ENCODE peak calls at places on chromosomes 12 and 14, in ten cellular contexts. H is sigmoid colon, K is body of pancreas, C is A549, L is right lobe of liver, Q is lower leg skin, S is uterus, B is IMR-90, X is ovary, N is breast epithelium. A is an unnamed sample.
A peak's percentile ranks its signal among the peaks of the same experiment; 100 is the strongest.

GRCh38 chr12:48980389-48980952 is 2.3 kb downstream of the WNT1 start:
- DNase-seq in L (peak; percentile 28), S (no peak), B (no peak), N (no peak), Q (no peak), X (no peak), H (no peak), C (no peak), K (no peak), A (no peak)

GRCh38 chr12:29983917-29984316 is 200.2 kb upstream of the TMTC1 start:
- DNase-seq in K (no peak), S (no peak), X (no peak), C (no peak), L (no peak), Q (no peak), H (no peak), N (no peak), B (no peak), A (no peak)

GRCh38 chr12:48768147-48768546 is 20.7 kb downstream of the ADCY6 start:
- DNase-seq in N (no peak), S (no peak), L (no peak), H (no peak), X (no peak), Q (no peak), C (no peak), K (no peak), B (no peak), A (no peak)

GRCh38 chr14:101228949-101229541 is 325.5 kb upstream of the RTL1 start:
- DNase-seq in L (no peak), S (no peak), X (no peak), C (peak; percentile 69), B (no peak), K (peak; percentile 4), Q (no peak), N (no peak), H (no peak), A (peak; percentile 42)

GRCh38 chr14:42002139-42002538 is 395.5 kb downstream of the LRFN5 start:
- DNase-seq in X (no peak), S (no peak), H (no peak), N (no peak), Q (no peak), C (no peak), B (peak; percentile 39), K (no peak), L (no peak), A (no peak)

GRCh38 chr12:121139301-121139700 is 6.6 kb downstream of the P2RX7 start:
- DNase-seq in K (no peak), Q (no peak), C (no peak), L (no peak), S (no peak), B (no peak), N (no peak), X (no peak), H (no peak), A (no peak)

GRCh38 chr14:76307786-76308780 is 67.9 kb upstream of the ESRRB start:
- DNase-seq in L (no peak), B (no peak), K (no peak), Q (no peak), H (no peak), X (no peak), S (no peak), C (no peak), N (no peak), A (no peak)

GRCh38 chr14:36852853-36853634 is 191.4 kb downstream of the PAX9 start:
- DNase-seq in X (no peak), N (no peak), C (no peak), H (peak; percentile 76), S (no peak), Q (no peak), B (no peak), K (peak; percentile 15), L (no peak), A (peak; percentile 78)

GRCh38 chr14:69559581-69560011 is 15.1 kb downstream of the CCDC177 start:
- DNase-seq in L (no peak), S (no peak), C (no peak), K (no peak), Q (no peak), H (no peak), N (no peak), B (no peak), X (no peak), A (no peak)

GRCh38 chr12:87870061-87870460 is 159.1 kb downstream of the C12orf50 start:
- DNase-seq in C (no peak), X (no peak), S (no peak), N (no peak), B (peak; percentile 51), K (no peak), L (no peak), Q (no peak), H (no peak), A (no peak)

GRCh38 chr14:71320107-71320733 is 413.0 kb downstream of the PCNX1 start:
- DNase-seq in N (peak; percentile 97), S (peak; percentile 97), B (peak; percentile 99), X (peak; percentile 99), H (peak; percentile 99), K (peak; percentile 98), Q (peak; percentile 96), L (peak; percentile 99), C (peak; percentile 93), A (peak; percentile 98)

GRCh38 chr14:71321556-71322315 is 414.5 kb downstream of the PCNX1 start:
- DNase-seq in K (peak; percentile 21), H (no peak), Q (peak; percentile 27), X (no peak), S (peak; percentile 25), N (no peak), B (peak; percentile 63), L (no peak), C (peak; percentile 19), A (peak; percentile 28)

GRCh38 chr14:71322660-71323250 is 415.5 kb downstream of the PCNX1 start:
- DNase-seq in C (no peak), L (no peak), H (no peak), K (peak; percentile 24), S (no peak), N (no peak), B (peak; percentile 67), X (no peak), Q (no peak), A (no peak)

GRCh38 chr14:71319646-71320045 is 412.4 kb downstream of the PCNX1 start:
- DNase-seq in S (peak; percentile 17), N (no peak), B (peak; percentile 36), K (no peak), X (peak; percentile 20), H (no peak), Q (peak; percentile 18), C (peak; percentile 13), L (no peak), A (no peak)

DNA sequence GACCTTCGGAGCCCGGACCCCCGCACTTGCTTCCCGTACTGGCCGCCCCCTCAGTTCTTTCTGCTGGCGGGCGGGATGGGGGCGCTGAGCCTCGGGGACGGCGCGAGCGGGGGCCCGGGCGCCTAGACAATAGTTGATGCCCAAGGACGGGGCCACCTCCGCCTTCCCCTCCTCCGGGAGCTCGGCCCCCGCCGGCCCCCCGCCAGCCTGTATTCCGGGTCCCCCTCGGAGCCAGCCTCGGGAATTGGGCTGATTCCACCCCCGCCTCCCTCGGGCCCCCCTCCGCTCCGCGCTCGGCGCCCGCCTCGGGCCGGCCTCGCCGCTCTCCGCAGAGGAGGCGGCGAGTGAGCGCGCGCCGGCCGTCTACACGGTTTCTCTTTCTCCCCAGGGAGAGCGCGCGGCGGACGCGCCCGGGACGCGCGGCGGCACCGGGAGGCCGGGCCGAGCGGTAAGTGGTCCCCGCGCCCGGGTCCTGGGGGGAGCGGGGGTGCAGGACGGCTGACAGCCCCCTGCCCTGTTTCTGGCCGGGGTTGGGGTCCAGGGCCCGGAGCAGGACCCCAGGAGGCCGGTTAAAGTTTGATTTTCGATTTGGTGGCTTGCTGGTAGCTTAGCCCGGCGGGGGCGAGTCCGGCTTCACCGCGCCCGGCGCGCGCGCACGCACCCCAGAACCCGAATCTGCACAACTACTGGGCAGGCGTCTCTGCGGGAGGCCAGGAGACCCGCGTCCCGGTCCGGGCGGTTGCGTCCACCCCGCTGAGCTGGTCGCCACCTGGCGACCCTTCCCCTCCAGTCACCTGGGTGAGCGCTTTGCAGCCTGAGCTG is 413.7 kb downstream of the PCNX1 start:
- DNase-seq in C (peak; percentile 46), L (peak; percentile 80), N (peak; percentile 60), K (peak; percentile 63), S (peak; percentile 53), H (peak; percentile 78), Q (peak; percentile 31), B (peak; percentile 69), X (peak; percentile 72), A (peak; percentile 78)
- TF ChIP-seq POLR2A in C (no peak), L (peak; percentile 63), N (peak; percentile 2), K (peak; percentile 71), S (peak; percentile 45), H (no peak), Q (no peak), B (peak; percentile 36), X (peak; percentile 22), A (peak; percentile 85)

DNA sequence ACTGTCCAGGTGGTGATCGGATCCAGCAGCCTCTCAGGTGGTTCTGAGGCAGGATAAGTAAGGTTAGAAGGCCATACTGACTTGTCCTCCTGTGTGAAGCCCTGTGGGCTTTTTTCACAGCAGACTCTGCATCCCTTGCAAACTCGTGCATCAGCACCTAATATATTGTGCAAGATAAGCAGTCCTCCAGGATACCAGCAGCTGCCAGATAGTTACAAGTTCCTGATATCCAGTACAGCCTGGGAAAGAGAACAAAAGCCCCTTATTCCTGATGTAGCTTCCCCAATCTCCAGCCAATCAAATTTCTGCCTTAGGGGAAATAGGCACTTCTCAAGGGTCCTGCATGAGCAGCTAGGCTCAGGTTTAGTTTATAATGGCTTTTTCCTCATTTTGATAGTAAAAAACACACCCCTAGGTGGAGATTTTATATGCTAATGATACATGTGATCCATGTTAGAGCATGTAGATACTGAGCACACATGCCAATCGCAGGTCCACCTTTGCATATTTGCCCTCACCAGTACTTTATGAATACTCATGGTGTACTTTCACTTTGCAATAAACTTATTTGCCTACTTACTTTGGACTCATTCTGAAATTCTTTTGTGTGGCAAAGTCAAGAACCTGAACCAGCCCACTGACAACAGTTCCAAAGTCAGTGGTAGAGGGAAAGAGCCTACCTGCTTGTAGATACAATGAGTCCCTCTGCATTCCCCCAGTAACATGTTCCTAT is 58.7 kb upstream of the DHRS4 start:
- DNase-seq in S (no peak), H (no peak), Q (no peak), B (no peak), L (no peak), N (no peak), C (no peak), X (no peak), K (no peak), A (no peak)
- TF ChIP-seq POLR2A in S (no peak), H (no peak), Q (no peak), B (no peak), L (no peak), N (no peak), C (no peak), X (no peak), K (no peak), A (no peak)

GRCh38 chr12:131860472-131861260 is 32.5 kb downstream of the MMP17 start:
- DNase-seq in B (peak; percentile 57), H (no peak), L (peak; percentile 93), S (no peak), N (no peak), C (peak; percentile 92), Q (peak; percentile 46), K (peak; percentile 38), X (no peak), A (no peak)
- TF ChIP-seq POLR2A in B (no peak), H (no peak), L (peak; percentile 29), S (no peak), N (no peak), C (no peak), Q (no peak), K (no peak), X (no peak), A (no peak)

DNA sequence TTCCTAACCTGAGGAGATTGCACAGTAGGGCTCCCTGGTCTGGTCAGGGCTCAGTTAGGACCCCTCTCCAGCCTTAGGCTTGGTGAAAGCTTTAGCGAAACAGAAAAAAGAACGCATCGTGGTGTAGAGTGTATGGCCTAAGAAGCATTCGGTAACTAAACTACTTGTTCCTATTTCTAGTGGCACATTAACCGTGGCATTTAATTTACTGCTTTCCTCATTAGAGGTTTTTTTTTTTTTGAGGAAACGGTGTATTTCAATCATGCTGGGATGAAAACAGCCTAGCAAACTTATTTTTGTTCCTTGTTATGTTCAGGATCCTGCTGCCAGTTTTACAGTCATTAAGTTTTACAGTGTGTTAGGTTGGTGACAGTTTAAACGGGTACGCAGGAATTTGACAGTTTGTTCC is 516 bp upstream of the OSBPL8 start:
- DNase-seq in C (no peak), Q (no peak), S (no peak), X (no peak), K (no peak), L (no peak), N (no peak), H (no peak), B (no peak), A (no peak)
- TF ChIP-seq POLR2A in C (no peak), Q (no peak), S (no peak), X (no peak), K (no peak), L (peak; percentile 7), N (no peak), H (no peak), B (no peak), A (no peak)